ENCODE peak calls at places on chromosome 14, in four cellular contexts. K is lower lobe of right lung, M is cardiac fibroblast, X is astrocyte of the spinal cord. G is an unnamed sample.

GRCh38 chr14:65252471-65253255 is 150.3 kb upstream of the MAX start:
- DNase-seq in X (no peak), M (no peak), K (no peak), G (peak)

GRCh38 chr14:51638071-51638944 is 13.4 kb upstream of the FRMD6 start:
- DNase-seq in K (no peak), X (no peak), M (peak), G (peak)

GRCh38 chr14:102394717-102395378 is 32.1 kb downstream of the TECPR2 start:
- DNase-seq in K (no peak), X (no peak), M (no peak), G (no peak)

GRCh38 chr14:90732723-90733122 is 83.5 kb downstream of the TTC7B start:
- DNase-seq in M (no peak), X (no peak), K (no peak), G (no peak)

GRCh38 chr14:68548194-68549056 is 244.4 kb downstream of the ZFP36L1 start:
- DNase-seq in X (peak), M (peak), K (peak), G (peak)

GRCh38 chr14:62847168-62847567 is 198.1 kb downstream of the KCNH5 start:
- DNase-seq in X (no peak), K (no peak), M (no peak), G (no peak)

GRCh38 chr14:61555056-61555838 is 140.1 kb upstream of the HIF1A start:
- DNase-seq in K (no peak), M (peak), X (peak), G (peak)

GRCh38 chr14:63542231-63542999 is 762 bp downstream of the PPP2R5E start:
- DNase-seq in M (peak), X (no peak), K (peak), G (peak)

GRCh38 chr14:24081739-24082204 is 10.4 kb downstream of the CPNE6 start:
- DNase-seq in M (no peak), X (no peak), K (no peak), G (no peak)

GRCh38 chr14:69629225-69630127 is 18.1 kb downstream of the SUSD6 start:
- DNase-seq in M (no peak), X (no peak), K (no peak), G (peak)

GRCh38 chr14:57492859-57493258 is 798 bp downstream of the CCDC198 start:
- DNase-seq in X (peak), M (peak), K (no peak), G (peak)

GRCh38 chr14:90675399-90675798 is 140.8 kb downstream of the TTC7B start:
- DNase-seq in K (no peak), X (peak), M (peak), G (peak)

GRCh38 chr14:64929003-64929337 is 13.6 kb downstream of the GPX2 start:
- DNase-seq in K (no peak), M (no peak), X (no peak), G (no peak)

GRCh38 chr14:61710853-61711817 is 15.8 kb downstream of the HIF1A start:
- DNase-seq in M (peak), X (no peak), K (no peak), G (no peak)

GRCh38 chr14:62736426-62737043 is 308.7 kb downstream of the KCNH5 start:
- DNase-seq in K (no peak), X (no peak), M (no peak), G (no peak)

GRCh38 chr14:74324945-74325361 is 22.2 kb upstream of the ABCD4 start:
- DNase-seq in K (no peak), X (peak), M (peak), G (peak)

GRCh38 chr14:21149641-21150367 is 6.1 kb downstream of the OR5AU1 start:
- DNase-seq in M (no peak), X (no peak), K (no peak), G (no peak)

GRCh38 chr14:63383776-63384367 is 65.1 kb upstream of the GPHB5 start:
- DNase-seq in M (no peak), X (no peak), K (no peak), G (no peak)

GRCh38 chr14:105005929-105006830 is 14.7 kb downstream of the CDCA4 start:
- DNase-seq in K (no peak), M (no peak), X (no peak), G (no peak)

GRCh38 chr14:61619494-61619893 is 75.8 kb upstream of the HIF1A start:
- DNase-seq in X (no peak), K (no peak), M (no peak), G (no peak)

GRCh38 chr14:54881235-54881760 is 21.3 kb downstream of the GCH1 start:
- DNase-seq in X (peak), M (peak), K (no peak), G (peak)
- H3K4me3 ChIP-seq in X (peak), M (peak), K (peak), G (peak)

GRCh38 chr14:35140718-35141581 is 18.6 kb downstream of the PRORP start:
- DNase-seq in X (peak), M (no peak), K (no peak), G (peak)
- TF ChIP-seq CTCF in X (peak), M (peak), K (peak), G (peak)

DNA sequence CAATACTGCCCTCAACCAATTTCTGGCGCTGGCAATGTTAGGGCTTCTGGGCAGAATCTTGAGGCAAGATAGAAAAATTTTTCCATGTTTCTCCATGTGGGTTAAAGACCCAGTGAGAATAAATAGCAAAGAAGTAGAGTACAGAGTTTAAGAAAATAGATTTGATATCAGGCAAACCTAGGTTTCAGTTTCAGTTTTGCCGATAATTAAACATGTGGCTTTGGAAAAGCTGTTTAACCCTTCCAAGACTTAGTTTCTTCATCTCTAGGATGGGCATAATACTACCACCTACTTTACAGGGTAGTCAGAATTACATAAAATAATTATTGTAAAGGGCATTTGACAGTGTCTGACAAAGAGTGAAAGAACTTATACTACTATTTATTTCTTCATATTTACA is 360.4 kb downstream of the PCNX1 start:
- DNase-seq in X (peak), M (no peak), K (no peak), G (no peak)
- H3K4me3 ChIP-seq in X (no peak), M (no peak), K (peak), G (no peak)

GRCh38 chr14:22221508-22221907 is 367.5 kb downstream of the DAD1 start:
- DNase-seq in K (no peak), X (peak), M (peak), G (peak)
- TF ChIP-seq CTCF in K (peak), X (peak), M (peak), G (peak)

GRCh38 chr14:95023115-95023514 is 134.2 kb downstream of the DICER1 start:
- DNase-seq in K (no peak), M (no peak), X (no peak), G (no peak)

GRCh38 chr14:95024380-95024779 is 132.9 kb downstream of the DICER1 start:
- DNase-seq in M (no peak), X (no peak), K (no peak), G (no peak)

GRCh38 chr14:95025218-95025617 is 132.1 kb downstream of the DICER1 start:
- DNase-seq in X (no peak), K (no peak), M (no peak), G (peak)

GRCh38 chr14:95025941-95026340 is 131.4 kb downstream of the DICER1 start:
- DNase-seq in K (no peak), X (no peak), M (no peak), G (no peak)

GRCh38 chr14:95023886-95024285 is 133.4 kb downstream of the DICER1 start:
- DNase-seq in X (no peak), K (no peak), M (peak), G (peak)
- H3K4me3 ChIP-seq in X (no peak), K (no peak), M (no peak), G (no peak)

DNA sequence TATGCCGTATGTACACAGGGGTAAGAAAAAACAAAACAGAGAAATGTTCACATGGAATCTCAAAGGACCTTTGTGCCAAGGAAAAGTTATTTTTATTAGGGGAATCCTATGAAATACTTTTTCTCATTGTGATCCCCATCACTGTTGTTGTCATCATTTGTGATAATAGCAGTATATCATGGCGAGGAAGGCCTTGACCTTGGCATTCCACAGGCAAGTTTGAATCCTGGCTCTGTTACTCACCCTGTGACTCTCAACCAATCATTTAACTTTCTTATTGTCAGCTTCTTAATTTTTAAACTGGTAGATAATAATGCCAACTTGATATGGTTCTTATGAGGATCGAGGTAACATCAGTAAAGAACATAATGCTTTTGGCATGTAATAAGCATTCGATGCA is 142.2 kb upstream of the DDHD1 start:
- DNase-seq in M (no peak), K (no peak), X (no peak), G (no peak)
- TF ChIP-seq CTCF in M (no peak), K (no peak), X (no peak), G (no peak)

DNA sequence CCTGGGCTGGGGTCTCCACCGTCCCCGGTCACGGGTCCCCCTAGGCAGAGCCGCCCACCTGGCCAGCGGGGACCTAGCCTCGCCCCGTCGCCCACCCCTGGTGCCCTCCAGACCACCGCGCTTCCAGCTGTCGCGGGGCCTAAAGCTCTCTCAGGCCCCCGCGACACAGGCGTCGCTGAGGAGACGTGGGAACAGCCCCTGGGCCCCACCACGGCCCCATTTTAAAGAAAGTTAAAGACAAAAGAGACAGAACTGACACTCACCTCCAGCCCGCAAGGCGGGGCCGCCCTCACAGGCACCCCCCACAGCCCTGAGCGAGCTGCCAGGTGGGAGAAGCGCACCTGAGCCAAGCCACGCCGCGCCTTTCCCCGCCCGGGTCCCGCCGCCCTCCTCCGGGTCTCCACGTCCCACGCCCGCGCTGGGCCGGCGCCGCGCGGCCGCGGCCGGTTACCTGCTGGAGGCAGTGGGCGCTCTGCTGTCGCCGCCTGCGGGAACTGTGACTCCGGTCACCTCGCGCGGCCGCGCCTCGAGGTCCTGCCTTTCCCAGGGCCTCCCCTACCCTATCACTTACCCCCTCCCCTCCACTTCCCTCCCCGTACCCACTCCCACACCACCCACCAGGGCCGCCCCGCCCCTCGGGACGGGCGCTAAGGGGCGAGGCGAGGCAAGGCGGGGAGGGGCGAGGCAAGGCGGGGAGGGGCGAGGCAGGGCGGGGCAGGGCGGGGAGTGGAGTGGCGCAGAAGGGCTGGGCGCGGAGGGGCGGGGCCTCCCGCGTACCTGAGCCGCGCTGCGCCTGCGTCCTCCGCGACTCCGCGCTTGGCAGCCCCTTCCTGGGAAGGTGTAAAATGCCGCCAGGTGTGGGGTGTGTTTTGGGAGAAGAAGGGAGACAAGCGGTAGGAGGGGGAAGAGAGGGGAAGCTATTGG is 31.2 kb downstream of the TC2N start:
- DNase-seq in M (no peak), X (no peak), K (peak), G (no peak)
- H3K4me3 ChIP-seq in M (peak), X (peak), K (peak), G (no peak)

DNA sequence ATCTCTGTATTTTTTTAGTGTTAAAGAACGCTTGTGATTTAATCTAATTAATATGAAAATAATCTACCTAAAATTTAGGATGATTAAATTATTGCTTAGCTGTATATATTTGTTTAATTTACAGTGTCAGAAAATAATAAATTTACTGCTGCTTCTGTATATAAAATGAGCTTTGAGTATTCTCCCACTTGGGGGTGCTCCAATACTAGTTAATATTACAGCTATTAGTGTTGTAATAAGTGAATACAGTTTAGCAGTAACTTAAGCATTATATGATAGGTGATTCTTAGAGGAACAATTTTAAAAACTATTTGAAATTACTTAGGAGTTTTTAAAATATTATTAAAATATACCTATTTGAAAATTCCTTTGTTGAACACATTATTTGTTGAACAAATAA is 62.2 kb downstream of the PAPOLA start:
- DNase-seq in K (no peak), M (peak), X (no peak), G (no peak)
- TF ChIP-seq CTCF in K (no peak), M (no peak), X (peak), G (peak)

DNA sequence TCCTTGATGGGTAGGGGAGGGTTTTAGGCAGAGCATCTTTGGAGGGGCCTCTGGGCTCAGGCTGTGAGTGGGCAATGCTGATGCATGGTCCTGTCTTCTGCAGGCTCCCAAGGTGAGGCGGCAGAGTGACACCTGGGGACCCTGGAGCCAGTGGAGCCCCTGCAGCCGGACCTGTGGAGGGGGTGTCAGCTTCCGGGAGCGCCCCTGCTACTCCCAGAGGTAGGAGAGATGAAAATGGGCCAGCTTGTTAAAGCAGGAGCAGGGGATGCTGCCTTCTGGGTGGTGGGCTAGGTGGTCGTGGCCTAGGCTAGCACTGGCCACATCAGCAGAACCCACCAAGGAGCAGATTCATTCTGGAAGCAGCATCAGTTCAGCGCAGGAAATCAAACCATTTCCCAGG is 7.2 kb downstream of the PAPLN start:
- DNase-seq in X (no peak), M (no peak), K (no peak), G (no peak)
- H3K4me3 ChIP-seq in X (no peak), M (no peak), K (no peak), G (no peak)

G was measured in AG10803.